ENCODE peak calls at places on chromosomes 12 and 14, in seven cellular contexts. S, N, L, M, O, P and A are unnamed samples.

GRCh38 chr14:88667555-88668273 is 104.9 kb downstream of the ZC3H14 start:
- DNase-seq in S (peak), L (peak), N (peak), P (peak), M (peak), O (peak), A (peak)

GRCh38 chr14:99659333-99659741 is 14.4 kb downstream of the HHIPL1 start:
- DNase-seq in O (no peak), P (no peak), M (no peak), S (no peak), N (no peak), L (no peak), A (no peak)

GRCh38 chr12:125013816-125014442 is 20.5 kb downstream of the BRI3BP start:
- DNase-seq in M (no peak), N (no peak), O (no peak), L (no peak), P (no peak), S (peak), A (no peak)

GRCh38 chr12:2154050-2154449 is 101.3 kb downstream of the CACNA1C start:
- DNase-seq in L (no peak), P (no peak), O (no peak), S (no peak), M (no peak), N (no peak), A (no peak)

GRCh38 chr14:100955201-100955600 is 51.7 kb upstream of the RTL1 start:
- DNase-seq in P (no peak), N (no peak), O (no peak), S (no peak), M (peak), L (no peak), A (no peak)

GRCh38 chr14:103275000-103275399 is 59.0 kb upstream of the EIF5 start:
- DNase-seq in M (no peak), N (no peak), S (no peak), L (no peak), O (no peak), P (no peak), A (no peak)

GRCh38 chr12:57614948-57615500 is 3.8 kb downstream of the ARHGEF25 start:
- DNase-seq in L (no peak), M (no peak), S (no peak), N (no peak), P (no peak), O (no peak), A (no peak)

GRCh38 chr14:85947461-85947860 is 417.5 kb downstream of the FLRT2 start:
- DNase-seq in M (no peak), N (no peak), L (no peak), P (no peak), O (no peak), S (no peak), A (no peak)

GRCh38 chr12:118370601-118371000 is 2.1 kb downstream of the TAOK3 start:
- DNase-seq in O (no peak), S (no peak), M (no peak), N (no peak), L (no peak), P (no peak), A (no peak)

GRCh38 chr12:109741286-109741969 is 27.8 kb downstream of the FAM222A start:
- DNase-seq in L (no peak), N (no peak), O (no peak), M (no peak), P (no peak), S (peak), A (no peak)

GRCh38 chr14:106436310-106436905 is 910.0 kb downstream of the TMEM121 start:
- DNase-seq in L (no peak), N (no peak), M (peak), S (no peak), O (peak), P (peak), A (peak)

GRCh38 chr12:108367436-108367835 is 28.3 kb upstream of the CMKLR1 start:
- DNase-seq in S (no peak), O (no peak), L (no peak), P (no peak), M (no peak), N (peak), A (no peak)

GRCh38 chr14:42378880-42379279 is 772.2 kb downstream of the LRFN5 start:
- DNase-seq in M (no peak), O (no peak), P (no peak), L (no peak), S (no peak), N (no peak), A (no peak)

GRCh38 chr14:74459289-74459946 is 33.4 kb upstream of the SYNDIG1L start:
- DNase-seq in O (no peak), M (peak), S (no peak), L (no peak), P (peak), N (peak), A (no peak)

GRCh38 chr14:63672417-63673180 is 30.9 kb upstream of the WDR89 start:
- DNase-seq in L (no peak), O (no peak), N (no peak), M (no peak), P (no peak), S (no peak), A (no peak)

GRCh38 chr12:114684870-114685273 is 897 bp upstream of the TBX3 start:
- DNase-seq in N (no peak), M (no peak), O (no peak), S (no peak), L (no peak), P (no peak), A (no peak)

GRCh38 chr12:114683709-114684097 is 272 bp downstream of the TBX3 start:
- DNase-seq in N (no peak), P (no peak), M (no peak), S (no peak), L (no peak), O (no peak), A (no peak)

GRCh38 chr12:114682920-114683708 is 861 bp downstream of the TBX3 start:
- DNase-seq in M (peak), L (peak), P (no peak), O (peak), S (peak), N (no peak), A (peak)

GRCh38 chr12:114685320-114685781 is 1.4 kb upstream of the TBX3 start:
- DNase-seq in O (no peak), L (no peak), N (no peak), P (no peak), M (no peak), S (no peak), A (no peak)

GRCh38 chr12:114684098-114684869 is at the start of gene TBX3:
- DNase-seq in M (peak), N (peak), O (peak), L (peak), P (peak), S (peak), A (peak)
- TF ChIP-seq EP300 in M (no peak), N (peak), O (no peak), L (no peak), P (no peak), S (no peak), A (peak)

GRCh38 chr12:3299929-3300832 is 190.8 kb upstream of the PRMT8 start:
- DNase-seq in M (peak), N (peak), L (peak), O (peak), S (peak), P (peak), A (peak)
- H3K4me3 ChIP-seq in M (peak), N (no peak), L (no peak), O (peak), S (peak), P (no peak), A (peak)

GRCh38 chr12:6967548-6968100 is 2.8 kb downstream of the PHB2 start:
- DNase-seq in L (no peak), S (no peak), N (no peak), P (no peak), O (no peak), M (no peak), A (no peak)
- TF ChIP-seq EP300 in L (no peak), S (no peak), N (no peak), P (no peak), O (no peak), M (no peak), A (no peak)

GRCh38 chr14:20632831-20633771 is 8.4 kb downstream of the OR6S1 start:
- DNase-seq in N (peak), S (peak), L (peak), P (peak), O (peak), M (peak), A (no peak)

GRCh38 chr14:20630340-20631022 is 11.0 kb downstream of the OR6S1 start:
- DNase-seq in P (peak), N (no peak), L (peak), M (peak), S (no peak), O (peak), A (no peak)

GRCh38 chr14:20631821-20632389 is 9.6 kb downstream of the OR6S1 start:
- DNase-seq in P (peak), L (peak), O (peak), S (peak), N (peak), M (peak), A (peak)

GRCh38 chr14:20632448-20632830 is 9.1 kb downstream of the OR6S1 start:
- DNase-seq in P (no peak), S (no peak), M (no peak), N (no peak), O (no peak), L (no peak), A (no peak)

GRCh38 chr14:20631023-20631820 is 10.3 kb downstream of the OR6S1 start:
- DNase-seq in P (peak), N (peak), S (peak), M (peak), L (peak), O (peak), A (no peak)
- H3K4me3 ChIP-seq in P (peak), N (peak), S (peak), M (peak), L (peak), O (peak), A (peak)